ENCODE peak calls at places on chromosomes 3 and 15, in nine cellular contexts. N is stromal cell of bone marrow; I is H1; Q is nephron progenitor cell; V is cortex of kidney; B is GOT3; O is stimulated activated CD4-positive, alpha-beta T cell treated with anti-CD3 and anti-CD28 coated beads, Interleukin-15, amount 100 ng/mL, for 1 hour; S is stimulated activated CD8-positive, alpha-beta memory T cell treated with anti-CD3 and anti-CD28 coated beads, Interleukin-15, amount 100 ng/mL, for 1 hour; P is uterus. U is an unnamed sample.

GRCh38 chr3:129023909-129024308 is 22.8 kb downstream of the EFCC1 start:
- DNase-seq in N (no peak), I (no peak), Q (no peak), V (no peak), B (no peak), O (no peak), S (no peak), P (no peak), U (no peak)

GRCh38 chr3:95407709-95408463 is 1345.0 kb downstream of the NSUN3 start:
- DNase-seq in N (no peak), I (no peak), Q (no peak), V (no peak), B (no peak), O (no peak), S (no peak), P (no peak), U (no peak)

GRCh38 chr15:76756371-76756770 is 148.8 kb downstream of the SCAPER start:
- DNase-seq in N (peak), I (no peak), Q (no peak), V (no peak), B (no peak), O (no peak), S (no peak), P (no peak), U (no peak)

GRCh38 chr15:25694238-25694584 is 168.9 kb downstream of the ATP10A start:
- DNase-seq in N (no peak), I (no peak), Q (no peak), V (no peak), B (no peak), O (no peak), S (no peak), P (no peak), U (no peak)

GRCh38 chr3:194203482-194204035 is 67.6 kb downstream of the HES1 start:
- DNase-seq in N (no peak), I (peak), Q (no peak), V (no peak), B (no peak), O (peak), S (no peak), P (no peak), U (no peak)

GRCh38 chr3:109835958-109836357 is 498.6 kb upstream of the DPPA4 start:
- DNase-seq in N (no peak), I (no peak), Q (no peak), V (no peak), B (no peak), O (no peak), S (no peak), P (no peak), U (no peak)

GRCh38 chr3:141056716-141057115 is 5.6 kb downstream of the SPSB4 start:
- DNase-seq in N (no peak), I (no peak), Q (peak), V (no peak), B (no peak), O (no peak), S (no peak), P (no peak), U (no peak)

GRCh38 chr15:35630985-35631384 is 85.0 kb upstream of the DPH6 start:
- DNase-seq in N (no peak), I (no peak), Q (no peak), V (no peak), B (no peak), O (no peak), S (no peak), P (no peak), U (no peak)

GRCh38 chr15:53447053-53447574 is 312.3 kb downstream of the WDR72 start:
- DNase-seq in N (no peak), I (no peak), Q (no peak), V (no peak), B (no peak), O (no peak), S (no peak), P (no peak), U (no peak)

GRCh38 chr3:43317461-43318316 is 31.3 kb downstream of the SNRK start:
- DNase-seq in N (peak), I (no peak), Q (no peak), V (no peak), B (no peak), O (no peak), S (no peak), P (peak), U (no peak)

GRCh38 chr15:79948095-79948695 is 22.8 kb downstream of the BCL2A1 start:
- DNase-seq in N (no peak), I (no peak), Q (no peak), V (no peak), B (no peak), O (no peak), S (no peak), P (no peak), U (no peak)

GRCh38 chr3:164732166-164732565 is 346.1 kb downstream of the SI start:
- DNase-seq in N (peak), I (no peak), Q (no peak), V (no peak), B (no peak), O (no peak), S (no peak), P (no peak), U (no peak)

GRCh38 chr3:71265365-71265935 is 318.1 kb downstream of the FOXP1 start:
- DNase-seq in N (no peak), I (no peak), Q (no peak), V (no peak), B (no peak), O (no peak), S (no peak), P (no peak), U (peak)

GRCh38 chr15:49187537-49188245 is 17.6 kb downstream of the GALK2 start:
- DNase-seq in N (no peak), I (no peak), Q (no peak), V (no peak), B (no peak), O (no peak), S (no peak), P (no peak), U (no peak)

GRCh38 chr3:149964296-149964695 is 6.4 kb downstream of the PFN2 start:
- DNase-seq in N (no peak), I (no peak), Q (no peak), V (no peak), B (no peak), O (no peak), S (no peak), P (no peak), U (no peak)

GRCh38 chr15:64636541-64636940 is 138.8 kb downstream of the RBPMS2 start:
- DNase-seq in N (no peak), I (no peak), Q (no peak), V (no peak), B (no peak), O (no peak), S (no peak), P (no peak), U (peak)

GRCh38 chr3:16455001-16455400 is 58.5 kb downstream of the RFTN1 start:
- DNase-seq in N (no peak), I (no peak), Q (no peak), V (no peak), B (no peak), O (no peak), S (no peak), P (peak), U (no peak)

GRCh38 chr3:132134611-132135010 is 99.8 kb upstream of the CPNE4 start:
- DNase-seq in N (peak), I (no peak), Q (no peak), V (no peak), B (no peak), O (no peak), S (no peak), P (no peak), U (no peak)

U was measured in erythroblast.